ENCODE peak calls at places on chromosomes 13 and 19, in eight cellular contexts. One of them, this sample, is unnamed.

GRCh38 chr19:13955662-13956364 is 3.5 kb downstream of the DCAF15 start:
- DNase-seq in breast epithelium: no peak
- DNase-seq in naive thymus-derived CD4-positive, alpha-beta T cell: no peak
- DNase-seq in fibroblast of pulmonary artery: no peak
- DNase-seq in heart right ventricle: no peak
- DNase-seq in Caco-2: no peak
- DNase-seq in CD8-positive, alpha-beta T cell: no peak
- DNase-seq in BE2C: no peak
- DNase-seq in this sample: no peak

GRCh38 chr13:104408733-104409132 is 1342.5 kb upstream of the SLC10A2 start:
- DNase-seq in breast epithelium: no peak
- DNase-seq in naive thymus-derived CD4-positive, alpha-beta T cell: no peak
- DNase-seq in fibroblast of pulmonary artery: peak; percentile 11
- DNase-seq in heart right ventricle: no peak
- DNase-seq in Caco-2: no peak
- DNase-seq in CD8-positive, alpha-beta T cell: no peak
- DNase-seq in BE2C: no peak
- DNase-seq in this sample: no peak

GRCh38 chr19:46191972-46192371 is 37.6 kb upstream of the IGFL1 start:
- DNase-seq in breast epithelium: no peak
- DNase-seq in naive thymus-derived CD4-positive, alpha-beta T cell: no peak
- DNase-seq in fibroblast of pulmonary artery: no peak
- DNase-seq in heart right ventricle: no peak
- DNase-seq in Caco-2: no peak
- DNase-seq in CD8-positive, alpha-beta T cell: no peak
- DNase-seq in BE2C: no peak
- DNase-seq in this sample: no peak

GRCh38 chr13:66492479-66492878 is 737.7 kb downstream of the PCDH9 start:
- DNase-seq in breast epithelium: no peak
- DNase-seq in naive thymus-derived CD4-positive, alpha-beta T cell: no peak
- DNase-seq in fibroblast of pulmonary artery: no peak
- DNase-seq in heart right ventricle: no peak
- DNase-seq in Caco-2: no peak
- DNase-seq in CD8-positive, alpha-beta T cell: no peak
- DNase-seq in BE2C: peak; percentile 25
- DNase-seq in this sample: no peak

GRCh38 chr13:28819046-28819747 is 942 bp upstream of the MTUS2 start:
- DNase-seq in breast epithelium: no peak
- DNase-seq in naive thymus-derived CD4-positive, alpha-beta T cell: no peak
- DNase-seq in fibroblast of pulmonary artery: peak; percentile 35
- DNase-seq in heart right ventricle: no peak
- DNase-seq in Caco-2: no peak
- DNase-seq in CD8-positive, alpha-beta T cell: no peak
- DNase-seq in BE2C: peak; percentile 21
- DNase-seq in this sample: peak; percentile 75

GRCh38 chr13:35723820-35724219 is 247.3 kb upstream of the MAB21L1 start:
- DNase-seq in breast epithelium: no peak
- DNase-seq in naive thymus-derived CD4-positive, alpha-beta T cell: no peak
- DNase-seq in fibroblast of pulmonary artery: peak; percentile 76
- DNase-seq in heart right ventricle: peak; percentile 33
- DNase-seq in Caco-2: no peak
- DNase-seq in CD8-positive, alpha-beta T cell: no peak
- DNase-seq in BE2C: peak; percentile 22
- DNase-seq in this sample: no peak

GRCh38 chr13:84706004-84706710 is 823.9 kb upstream of the SLITRK1 start:
- DNase-seq in breast epithelium: no peak
- DNase-seq in naive thymus-derived CD4-positive, alpha-beta T cell: peak; percentile 34
- DNase-seq in fibroblast of pulmonary artery: no peak
- DNase-seq in heart right ventricle: no peak
- DNase-seq in Caco-2: no peak
- DNase-seq in CD8-positive, alpha-beta T cell: no peak
- DNase-seq in BE2C: no peak
- DNase-seq in this sample: no peak

GRCh38 chr13:51729853-51730553 is 74.0 kb downstream of the DHRS12 start:
- DNase-seq in breast epithelium: no peak
- DNase-seq in naive thymus-derived CD4-positive, alpha-beta T cell: no peak
- DNase-seq in fibroblast of pulmonary artery: peak; percentile 90
- DNase-seq in heart right ventricle: no peak
- DNase-seq in Caco-2: no peak
- DNase-seq in CD8-positive, alpha-beta T cell: no peak
- DNase-seq in BE2C: no peak
- DNase-seq in this sample: no peak

GRCh38 chr19:35755160-35755549 is 1.7 kb downstream of the HSPB6 start:
- DNase-seq in breast epithelium: no peak
- DNase-seq in naive thymus-derived CD4-positive, alpha-beta T cell: no peak
- DNase-seq in fibroblast of pulmonary artery: no peak
- DNase-seq in heart right ventricle: no peak
- DNase-seq in Caco-2: no peak
- DNase-seq in CD8-positive, alpha-beta T cell: no peak
- DNase-seq in BE2C: no peak
- DNase-seq in this sample: no peak

GRCh38 chr19:35752746-35753350 is 4.0 kb downstream of the HSPB6 start:
- DNase-seq in breast epithelium: no peak
- DNase-seq in naive thymus-derived CD4-positive, alpha-beta T cell: no peak
- DNase-seq in fibroblast of pulmonary artery: no peak
- DNase-seq in heart right ventricle: no peak
- DNase-seq in Caco-2: no peak
- DNase-seq in CD8-positive, alpha-beta T cell: no peak
- DNase-seq in BE2C: no peak
- DNase-seq in this sample: no peak

GRCh38 chr19:35755550-35756371 is 1.1 kb downstream of the HSPB6 start:
- DNase-seq in breast epithelium: peak; percentile 80
- DNase-seq in naive thymus-derived CD4-positive, alpha-beta T cell: peak; percentile 60
- DNase-seq in fibroblast of pulmonary artery: peak; percentile 76
- DNase-seq in heart right ventricle: peak; percentile 93
- DNase-seq in Caco-2: no peak
- DNase-seq in CD8-positive, alpha-beta T cell: no peak
- DNase-seq in BE2C: no peak
- DNase-seq in this sample: peak; percentile 95

GRCh38 chr19:35753634-35754364 is 3.0 kb downstream of the HSPB6 start:
- DNase-seq in breast epithelium: no peak
- DNase-seq in naive thymus-derived CD4-positive, alpha-beta T cell: no peak
- DNase-seq in fibroblast of pulmonary artery: no peak
- DNase-seq in heart right ventricle: no peak
- DNase-seq in Caco-2: no peak
- DNase-seq in CD8-positive, alpha-beta T cell: no peak
- DNase-seq in BE2C: no peak
- DNase-seq in this sample: no peak

GRCh38 chr19:35754365-35755139 is 2.3 kb downstream of the HSPB6 start:
- DNase-seq in breast epithelium: no peak
- DNase-seq in naive thymus-derived CD4-positive, alpha-beta T cell: no peak
- DNase-seq in fibroblast of pulmonary artery: no peak
- DNase-seq in heart right ventricle: no peak
- DNase-seq in Caco-2: no peak
- DNase-seq in CD8-positive, alpha-beta T cell: no peak
- DNase-seq in BE2C: no peak
- DNase-seq in this sample: no peak
- H3K4me3 ChIP-seq in breast epithelium: peak overlapping the region; percentile 79
- H3K4me3 ChIP-seq in naive thymus-derived CD4-positive, alpha-beta T cell: no peak overlapping the region
- H3K4me3 ChIP-seq in fibroblast of pulmonary artery: no peak overlapping the region
- H3K4me3 ChIP-seq in heart right ventricle: no peak overlapping the region
- H3K4me3 ChIP-seq in Caco-2: no peak overlapping the region
- H3K4me3 ChIP-seq in CD8-positive, alpha-beta T cell: no peak overlapping the region
- H3K4me3 ChIP-seq in BE2C: no peak overlapping the region
- H3K4me3 ChIP-seq in this sample: peak overlapping the region; percentile 95

GRCh38 chr13:79803939-79804487 is 323.1 kb downstream of the NDFIP2 start:
- DNase-seq in breast epithelium: no peak
- DNase-seq in naive thymus-derived CD4-positive, alpha-beta T cell: no peak
- DNase-seq in fibroblast of pulmonary artery: no peak
- DNase-seq in heart right ventricle: no peak
- DNase-seq in Caco-2: no peak
- DNase-seq in CD8-positive, alpha-beta T cell: no peak
- DNase-seq in BE2C: no peak
- DNase-seq in this sample: no peak

GRCh38 chr13:79799466-79799865 is 318.5 kb downstream of the NDFIP2 start:
- DNase-seq in breast epithelium: no peak
- DNase-seq in naive thymus-derived CD4-positive, alpha-beta T cell: no peak
- DNase-seq in fibroblast of pulmonary artery: no peak
- DNase-seq in heart right ventricle: no peak
- DNase-seq in Caco-2: no peak
- DNase-seq in CD8-positive, alpha-beta T cell: no peak
- DNase-seq in BE2C: peak; percentile 65
- DNase-seq in this sample: no peak

GRCh38 chr13:79799049-79799448 is 318.1 kb downstream of the NDFIP2 start:
- DNase-seq in breast epithelium: no peak
- DNase-seq in naive thymus-derived CD4-positive, alpha-beta T cell: no peak
- DNase-seq in fibroblast of pulmonary artery: no peak
- DNase-seq in heart right ventricle: no peak
- DNase-seq in Caco-2: no peak
- DNase-seq in CD8-positive, alpha-beta T cell: no peak
- DNase-seq in BE2C: peak; percentile 44
- DNase-seq in this sample: no peak

GRCh38 chr13:79805317-79805716 is 324.4 kb downstream of the NDFIP2 start:
- DNase-seq in breast epithelium: no peak
- DNase-seq in naive thymus-derived CD4-positive, alpha-beta T cell: no peak
- DNase-seq in fibroblast of pulmonary artery: no peak
- DNase-seq in heart right ventricle: no peak
- DNase-seq in Caco-2: no peak
- DNase-seq in CD8-positive, alpha-beta T cell: no peak
- DNase-seq in BE2C: no peak
- DNase-seq in this sample: no peak

DNA sequence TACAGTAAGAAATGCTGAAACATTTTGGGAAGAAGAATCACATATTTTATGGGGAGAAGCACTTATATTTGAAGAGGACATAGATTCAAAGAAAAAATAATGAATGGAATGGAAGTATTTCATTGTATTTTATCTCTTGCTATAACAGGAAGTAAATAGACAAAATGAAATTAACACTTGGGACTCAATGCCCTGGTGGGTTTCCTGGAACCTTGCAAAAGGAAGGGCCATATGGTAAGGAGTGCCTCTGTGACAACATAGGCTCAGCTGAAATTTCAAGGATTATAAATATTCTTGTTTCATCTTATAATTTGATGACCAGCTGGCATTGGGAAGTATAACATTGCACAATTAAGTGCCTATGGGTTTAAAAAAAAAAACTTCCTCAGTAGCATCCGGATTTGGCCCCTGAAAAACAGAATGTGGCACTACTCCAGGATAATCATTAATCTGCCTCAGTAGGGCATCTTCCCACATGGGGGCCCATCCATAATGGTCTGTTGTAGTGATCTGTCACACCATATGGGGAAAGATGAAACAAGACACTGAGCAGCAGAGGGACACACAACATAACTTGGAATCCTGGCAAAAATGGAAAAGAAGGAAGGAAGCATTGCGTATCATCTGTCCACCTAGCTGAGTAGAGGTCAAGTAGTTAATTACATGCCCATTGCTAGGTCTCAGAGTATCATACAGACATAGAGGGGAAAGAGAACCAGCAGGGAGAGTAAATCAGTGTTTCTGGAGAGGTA is 321.6 kb downstream of the NDFIP2 start:
- DNase-seq in breast epithelium: no peak
- DNase-seq in naive thymus-derived CD4-positive, alpha-beta T cell: no peak
- DNase-seq in fibroblast of pulmonary artery: no peak
- DNase-seq in heart right ventricle: no peak
- DNase-seq in Caco-2: no peak
- DNase-seq in CD8-positive, alpha-beta T cell: no peak
- DNase-seq in BE2C: peak; percentile 26
- DNase-seq in this sample: no peak
- H3K4me3 ChIP-seq in breast epithelium: no peak overlapping the region
- H3K4me3 ChIP-seq in naive thymus-derived CD4-positive, alpha-beta T cell: no peak overlapping the region
- H3K4me3 ChIP-seq in fibroblast of pulmonary artery: no peak overlapping the region
- H3K4me3 ChIP-seq in heart right ventricle: no peak overlapping the region
- H3K4me3 ChIP-seq in Caco-2: no peak overlapping the region
- H3K4me3 ChIP-seq in CD8-positive, alpha-beta T cell: no peak overlapping the region
- H3K4me3 ChIP-seq in BE2C: no peak overlapping the region
- H3K4me3 ChIP-seq in this sample: no peak overlapping the region

GRCh38 chr19:11091343-11092153 is 2.3 kb downstream of the LDLR start:
- DNase-seq in breast epithelium: peak; percentile 77
- DNase-seq in naive thymus-derived CD4-positive, alpha-beta T cell: peak; percentile 64
- DNase-seq in fibroblast of pulmonary artery: peak; percentile 96
- DNase-seq in heart right ventricle: no peak
- DNase-seq in Caco-2: peak; percentile 80
- DNase-seq in CD8-positive, alpha-beta T cell: peak; percentile 16
- DNase-seq in BE2C: no peak
- DNase-seq in this sample: peak; percentile 93

GRCh38 chr19:11089254-11090013 is at the start of gene LDLR:
- DNase-seq in breast epithelium: peak; percentile 87
- DNase-seq in naive thymus-derived CD4-positive, alpha-beta T cell: peak; percentile 80
- DNase-seq in fibroblast of pulmonary artery: peak; percentile 97
- DNase-seq in heart right ventricle: peak; percentile 75
- DNase-seq in Caco-2: peak; percentile 95
- DNase-seq in CD8-positive, alpha-beta T cell: peak; percentile 52
- DNase-seq in BE2C: peak; percentile 89
- DNase-seq in this sample: peak; percentile 95

GRCh38 chr19:11094520-11094894 is 5.2 kb downstream of the LDLR start:
- DNase-seq in breast epithelium: no peak
- DNase-seq in naive thymus-derived CD4-positive, alpha-beta T cell: no peak
- DNase-seq in fibroblast of pulmonary artery: no peak
- DNase-seq in heart right ventricle: no peak
- DNase-seq in Caco-2: no peak
- DNase-seq in CD8-positive, alpha-beta T cell: no peak
- DNase-seq in BE2C: no peak
- DNase-seq in this sample: no peak

GRCh38 chr19:11090264-11091032 is 1.2 kb downstream of the LDLR start:
- DNase-seq in breast epithelium: peak; percentile 99
- DNase-seq in naive thymus-derived CD4-positive, alpha-beta T cell: peak; percentile 97
- DNase-seq in fibroblast of pulmonary artery: peak; percentile 95
- DNase-seq in heart right ventricle: peak; percentile 98
- DNase-seq in Caco-2: peak; percentile 99
- DNase-seq in CD8-positive, alpha-beta T cell: peak; percentile 95
- DNase-seq in BE2C: peak; percentile 99
- DNase-seq in this sample: peak; percentile 100

DNA sequence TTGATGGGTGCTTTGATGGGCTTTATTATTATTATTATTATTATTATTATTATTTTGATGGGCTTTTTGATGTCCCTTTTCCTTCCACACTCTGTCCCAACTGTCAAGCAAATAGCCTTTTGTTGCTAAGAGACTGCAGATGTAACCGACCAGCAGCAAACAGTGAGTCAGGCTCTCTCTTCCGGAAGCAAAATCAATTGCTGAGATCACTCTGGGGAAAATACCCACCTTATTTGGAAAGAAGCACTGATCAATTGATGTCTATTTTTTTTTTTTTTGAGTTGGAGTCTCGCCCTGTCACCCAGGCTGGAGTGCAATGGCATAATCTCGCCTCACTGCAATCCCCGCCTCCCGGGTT is 2.9 kb downstream of the LDLR start:
- DNase-seq in breast epithelium: no peak
- DNase-seq in naive thymus-derived CD4-positive, alpha-beta T cell: peak; percentile 25
- DNase-seq in fibroblast of pulmonary artery: peak; percentile 84
- DNase-seq in heart right ventricle: no peak
- DNase-seq in Caco-2: no peak
- DNase-seq in CD8-positive, alpha-beta T cell: no peak
- DNase-seq in BE2C: no peak
- DNase-seq in this sample: no peak
- H3K4me3 ChIP-seq in breast epithelium: peak overlapping the region; percentile 81
- H3K4me3 ChIP-seq in naive thymus-derived CD4-positive, alpha-beta T cell: peak overlapping the region; percentile 83
- H3K4me3 ChIP-seq in fibroblast of pulmonary artery: peak overlapping the region; percentile 97
- H3K4me3 ChIP-seq in heart right ventricle: no peak overlapping the region
- H3K4me3 ChIP-seq in Caco-2: peak overlapping the region; percentile 3
- H3K4me3 ChIP-seq in CD8-positive, alpha-beta T cell: no peak overlapping the region
- H3K4me3 ChIP-seq in BE2C: peak overlapping the region; percentile 15
- H3K4me3 ChIP-seq in this sample: peak overlapping the region; percentile 79

DNA sequence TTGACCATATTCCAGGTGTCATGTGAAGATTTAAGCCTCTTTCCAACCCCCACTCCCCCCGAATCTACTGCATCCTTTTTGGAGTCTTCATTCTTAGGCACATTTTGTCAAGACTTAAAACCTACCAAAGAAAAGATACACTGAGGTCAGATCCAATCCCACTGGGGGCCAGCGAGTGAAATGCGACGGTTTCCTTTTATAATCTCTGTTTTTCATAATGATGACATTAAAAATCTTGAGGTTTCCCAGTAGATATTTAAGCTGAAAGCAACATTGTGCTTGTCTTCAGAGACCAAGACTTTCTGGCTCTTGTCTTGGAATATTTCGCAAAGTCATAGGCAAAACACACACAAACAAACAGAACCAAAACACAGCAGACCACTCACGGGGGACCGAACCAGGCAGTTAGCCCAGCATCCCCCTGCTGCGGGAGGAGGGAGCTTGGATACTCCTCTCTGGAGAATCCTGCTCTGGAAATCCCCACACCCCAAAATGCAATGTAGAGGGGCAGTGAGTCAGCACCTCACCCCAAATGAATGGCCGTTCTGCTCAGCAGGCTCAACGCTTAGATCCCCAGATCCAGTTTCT is 521 bp upstream of the GAS6 start:
- DNase-seq in breast epithelium: peak; percentile 19
- DNase-seq in naive thymus-derived CD4-positive, alpha-beta T cell: no peak
- DNase-seq in fibroblast of pulmonary artery: no peak
- DNase-seq in heart right ventricle: no peak
- DNase-seq in Caco-2: no peak
- DNase-seq in CD8-positive, alpha-beta T cell: no peak
- DNase-seq in BE2C: no peak
- DNase-seq in this sample: no peak
- H3K4me3 ChIP-seq in breast epithelium: peak overlapping the region; percentile 97
- H3K4me3 ChIP-seq in naive thymus-derived CD4-positive, alpha-beta T cell: no peak overlapping the region
- H3K4me3 ChIP-seq in fibroblast of pulmonary artery: peak overlapping the region; percentile 62
- H3K4me3 ChIP-seq in heart right ventricle: peak overlapping the region; percentile 26
- H3K4me3 ChIP-seq in Caco-2: peak overlapping the region; percentile 71
- H3K4me3 ChIP-seq in CD8-positive, alpha-beta T cell: no peak overlapping the region
- H3K4me3 ChIP-seq in BE2C: peak overlapping the region; percentile 75
- H3K4me3 ChIP-seq in this sample: peak overlapping the region; percentile 84